ENCODE peak calls at places on chromosomes 4 and X, in five cellular contexts. J is A549, K is H1, N is HepG2, X is K562. H is an unnamed sample. For H3K4me1, the result is how much of the 10 kb centered on the place peaks cover.

GRCh38 chrX:50721771-50722521 is 92.0 kb downstream of the SHROOM4 start:
- DNase-seq in J (no peak), N (no peak), X (no peak), K (no peak), H (no peak)

GRCh38 chrX:15908891-15909290 is 54.3 kb upstream of the AP1S2 start:
- DNase-seq in X (no peak), J (no peak), N (peak), K (no peak), H (no peak)

GRCh38 chrX:23616361-23616760 is 50.9 kb upstream of the PRDX4 start:
- DNase-seq in X (peak), N (peak), K (no peak), J (peak), H (no peak)

GRCh38 chrX:150680974-150681373 is 12.2 kb upstream of the MTMR1 start:
- DNase-seq in K (no peak), J (peak), X (no peak), N (peak), H (no peak)

GRCh38 chr4:153335665-153336064 is 8.8 kb upstream of the MND1 start:
- DNase-seq in N (no peak), K (no peak), J (no peak), X (no peak), H (no peak)

GRCh38 chrX:133655262-133655913 is 240.1 kb upstream of the GPC4 start:
- DNase-seq in N (no peak), J (no peak), K (no peak), X (no peak), H (no peak)

GRCh38 chr4:7788193-7788592 is 151.5 kb downstream of the AFAP1 start:
- DNase-seq in K (no peak), X (peak), N (no peak), J (no peak), H (no peak)

GRCh38 chr4:57631147-57631546 is 521.0 kb upstream of the IGFBP7 start:
- DNase-seq in N (no peak), X (no peak), J (no peak), K (no peak), H (no peak)

GRCh38 chr4:48635310-48635709 is 144.8 kb downstream of the FRYL start:
- DNase-seq in X (no peak), K (no peak), J (peak), N (peak), H (no peak)

GRCh38 chr4:6909970-6910339 is 329 bp downstream of the TBC1D14 start:
- DNase-seq in J (no peak), K (no peak), X (no peak), N (no peak), H (no peak)

GRCh38 chrX:115226929-115227328 is 7.0 kb downstream of the LRCH2 start:
- DNase-seq in J (peak), N (peak), X (no peak), K (no peak), H (no peak)

GRCh38 chrX:13717697-13718483 is 16.5 kb downstream of the TRAPPC2 start:
- DNase-seq in N (no peak), J (no peak), K (no peak), X (no peak), H (no peak)

GRCh38 chr4:85953651-85954018 is 406.2 kb downstream of the MAPK10 start:
- DNase-seq in X (no peak), N (no peak), K (no peak), J (peak), H (no peak)

GRCh38 chr4:8202526-8203375 is 3.7 kb downstream of the SH3TC1 start:
- DNase-seq in X (no peak), J (no peak), K (no peak), N (peak), H (no peak)

GRCh38 chrX:119041175-119041574 is 31.6 kb upstream of the CT47C1 start:
- DNase-seq in N (peak), X (peak), J (peak), K (no peak), H (no peak)

GRCh38 chrX:51332188-51332942 is at the start of gene NUDT10:
- DNase-seq in X (no peak), N (no peak), K (peak), J (peak), H (no peak)

GRCh38 chr4:184815046-184815877 is 10.5 kb downstream of the ACSL1 start:
- DNase-seq in K (no peak), N (peak), J (no peak), X (peak), H (peak)

GRCh38 chrX:77742788-77743476 is 43.1 kb downstream of the ATRX start:
- DNase-seq in N (no peak), J (no peak), X (no peak), K (no peak), H (no peak)

GRCh38 chr4:8860892-8861575 is 10.6 kb downstream of the HMX1 start:
- DNase-seq in K (no peak), X (peak), N (no peak), J (no peak), H (no peak)

GRCh38 chr4:125191252-125191651 is 123.5 kb upstream of the FAT4 start:
- DNase-seq in N (no peak), X (no peak), J (no peak), K (no peak), H (no peak)

GRCh38 chr4:127631420-127631819 is 1.3 kb upstream of the INTU start:
- DNase-seq in N (no peak), K (no peak), J (no peak), X (no peak), H (no peak)

GRCh38 chr4:162422312-162422711 is 258.5 kb upstream of the FSTL5 start:
- DNase-seq in X (no peak), K (no peak), J (no peak), N (no peak), H (no peak)

GRCh38 chr4:45477311-45477733 is 646.5 kb downstream of the GABRG1 start:
- DNase-seq in X (no peak), N (no peak), K (no peak), J (no peak), H (no peak)

GRCh38 chr4:77434299-77435092 is 171.1 kb upstream of the CXCL13 start:
- DNase-seq in X (no peak), J (no peak), N (no peak), K (no peak), H (no peak)

DNA sequence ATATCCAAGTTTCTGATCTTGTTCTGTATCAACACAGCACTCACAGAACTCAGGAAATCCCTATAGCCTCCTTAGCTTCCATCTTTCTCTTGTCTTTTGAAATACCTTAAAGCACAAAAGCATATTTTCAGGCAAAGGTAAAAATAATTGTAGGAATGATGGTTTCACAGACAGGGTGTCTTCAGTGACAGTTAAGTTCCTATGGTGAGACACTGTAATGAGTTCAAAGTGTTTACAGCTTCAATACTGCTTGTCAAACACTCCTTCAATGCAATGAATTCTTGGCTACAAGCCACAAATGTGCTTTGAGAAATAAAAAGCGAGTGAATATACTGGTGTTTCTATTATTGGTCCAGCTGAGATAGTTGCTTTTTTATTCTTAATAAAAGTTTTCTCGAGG is 466.0 kb downstream of the DMD start:
- DNase-seq in X (no peak), K (no peak), N (no peak), J (no peak), H (no peak)
- TF ChIP-seq KDM1A in X (no peak), K (no peak), N (no peak), J (no peak), H (no peak)

GRCh38 chr4:23881674-23882337 is 8.0 kb downstream of the PPARGC1A start:
- DNase-seq in K (no peak), X (no peak), N (peak), J (no peak), H (no peak)
- H3K4me1 ChIP-seq in K (under half), X (under half), N (half or more), J (under half), H (under half)

GRCh38 chr4:144583658-144584057 is 62.3 kb upstream of the HHIP start:
- DNase-seq in J (peak), N (no peak), X (no peak), K (no peak), H (no peak)
- TF ChIP-seq CEBPB in J (peak), N (peak), X (no peak), K (no peak), H (no peak)

GRCh38 chr4:15963568-15963967 is 593 bp upstream of the FGFBP2 start:
- DNase-seq in N (no peak), J (no peak), K (no peak), X (no peak), H (no peak)
- TF ChIP-seq KDM1A in N (no peak), J (no peak), K (no peak), X (no peak), H (no peak)

GRCh38 chr4:113572620-113573019 is 188.9 kb downstream of the CAMK2D start:
- DNase-seq in J (no peak), N (no peak), X (no peak), K (no peak), H (no peak)
- H3K4me1 ChIP-seq in J (under half), N (under half), X (under half), K (under half), H (under half)

H was measured in GM12878.